ENCODE peak calls at places on chromosomes 5 and 9, in six cellular contexts. L is CD8-positive, alpha-beta T cell; Q is endothelial cell of umbilical vein; H is IMR-90; X is SJSA1; Y is body of pancreas. U is an unnamed sample.

GRCh38 chr5:98341038-98341710 is 432.3 kb upstream of the RGMB start:
- DNase-seq in L (no peak), Q (no peak), H (peak; percentile 99), X (no peak), Y (no peak), U (no peak)

GRCh38 chr5:39869396-39869795 is 444.6 kb upstream of the DAB2 start:
- DNase-seq in L (no peak), Q (no peak), H (no peak), X (no peak), Y (no peak), U (no peak)

GRCh38 chr9:79222483-79222882 is 349.3 kb upstream of the TLE4 start:
- DNase-seq in L (no peak), Q (no peak), H (no peak), X (no peak), Y (no peak), U (no peak)

GRCh38 chr9:89676281-89676680 is 71.5 kb downstream of the GADD45G start:
- DNase-seq in L (no peak), Q (no peak), H (no peak), X (no peak), Y (peak; percentile 99), U (no peak)

GRCh38 chr9:84304166-84304565 is 36.4 kb downstream of the SLC28A3 start:
- DNase-seq in L (no peak), Q (no peak), H (no peak), X (no peak), Y (no peak), U (no peak)

GRCh38 chr5:18141260-18141659 is 507.0 kb downstream of the TAF11L14 start:
- DNase-seq in L (no peak), Q (no peak), H (no peak), X (no peak), Y (no peak), U (no peak)

GRCh38 chr5:135477594-135477993 is 25.4 kb upstream of the TIFAB start:
- DNase-seq in L (no peak), Q (no peak), H (no peak), X (no peak), Y (no peak), U (no peak)

GRCh38 chr5:96408276-96408777 is 24.7 kb downstream of the PCSK1 start:
- DNase-seq in L (no peak), Q (peak; percentile 89), H (peak; percentile 25), X (no peak), Y (no peak), U (no peak)

GRCh38 chr5:33180900-33181299 is 259.9 kb upstream of the TARS1 start:
- DNase-seq in L (no peak), Q (peak; percentile 4), H (peak; percentile 70), X (no peak), Y (no peak), U (no peak)

GRCh38 chr9:75063556-75064305 is 24.2 kb downstream of the NMRK1 start:
- DNase-seq in L (no peak), Q (no peak), H (peak; percentile 63), X (no peak), Y (no peak), U (no peak)

GRCh38 chr5:18771097-18771610 is 1136.9 kb downstream of the TAF11L14 start:
- DNase-seq in L (no peak), Q (no peak), H (no peak), X (no peak), Y (no peak), U (no peak)

GRCh38 chr5:138569759-138570158 is 5.4 kb downstream of the HSPA9 start:
- DNase-seq in L (no peak), Q (no peak), H (peak; percentile 40), X (no peak), Y (no peak), U (no peak)

GRCh38 chr9:36572515-36573418 is at the start of gene MELK:
- DNase-seq in L (peak; percentile 82), Q (peak; percentile 82), H (peak; percentile 61), X (peak; percentile 75), Y (peak; percentile 69), U (peak; percentile 89)

GRCh38 chr5:127892467-127893207 is 189.4 kb downstream of the CCDC192 start:
- DNase-seq in L (no peak), Q (peak; percentile 68), H (peak; percentile 68), X (no peak), Y (no peak), U (no peak)

GRCh38 chr5:142821733-142822487 is 51.7 kb downstream of the ARHGAP26 start:
- DNase-seq in L (no peak), Q (peak; percentile 77), H (peak; percentile 93), X (peak; percentile 61), Y (no peak), U (no peak)

GRCh38 chr9:87818308-87818707 is 64.4 kb upstream of the SPATA31E1 start:
- DNase-seq in L (no peak), Q (no peak), H (no peak), X (no peak), Y (no peak), U (no peak)

GRCh38 chr9:87035868-87036267 is 88.6 kb upstream of the GAS1 start:
- DNase-seq in L (no peak), Q (no peak), H (no peak), X (no peak), Y (no peak), U (no peak)

DNA sequence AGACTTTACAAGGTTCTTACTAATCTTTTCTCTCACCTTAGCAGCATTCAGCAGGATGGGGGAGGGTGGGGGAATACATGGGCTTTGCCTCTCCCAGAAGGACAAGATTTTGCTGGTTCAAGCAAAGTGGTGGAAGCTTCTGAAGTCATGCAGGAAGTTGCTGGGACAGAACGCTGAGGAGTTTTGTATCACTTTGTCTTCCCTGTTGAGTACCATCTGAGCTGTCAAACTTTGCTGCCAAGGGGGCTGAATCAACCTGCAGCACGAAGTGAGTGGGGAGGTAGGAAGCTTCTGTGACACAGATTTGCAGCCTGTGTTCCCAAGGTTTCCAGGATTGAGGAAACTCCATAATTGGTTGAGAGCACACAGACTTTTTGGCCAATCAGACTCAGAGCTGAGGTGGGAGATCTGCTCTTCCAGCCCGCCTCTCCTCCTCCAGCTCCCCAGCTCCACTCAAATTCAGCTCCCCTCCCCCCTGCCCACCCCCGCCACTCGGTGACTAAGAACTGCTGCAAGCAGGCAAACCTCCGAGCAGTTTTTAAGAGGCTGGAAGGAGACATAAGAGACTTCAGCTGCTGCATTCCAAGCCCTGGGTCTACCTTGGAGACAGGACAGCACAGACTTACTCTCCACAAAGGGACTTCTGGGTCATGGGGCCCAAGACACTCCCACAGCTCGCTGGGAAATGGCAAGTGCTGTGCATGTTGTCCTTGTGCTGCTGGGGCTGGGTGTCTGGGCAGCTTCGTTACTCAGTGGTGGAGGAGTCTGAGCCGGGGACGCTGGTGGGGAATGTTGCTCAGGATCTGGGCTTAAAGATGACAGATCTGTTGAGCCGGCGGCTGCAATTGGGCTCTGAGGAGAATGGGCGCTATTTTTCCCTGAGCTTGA is at the start of gene PCDHGC5:
- DNase-seq in L (no peak), Q (no peak), H (peak; percentile 87), X (peak; percentile 47), Y (no peak), U (no peak)
- H3K27me3 ChIP-seq in L (peaks cover 27% of the 10 kb centered on the region), Q (peaks cover 11% of the 10 kb centered on the region), H (no peaks in the 10 kb centered on the region), X (no peaks in the 10 kb centered on the region), Y (no peaks in the 10 kb centered on the region), U (no peaks in the 10 kb centered on the region)

DNA sequence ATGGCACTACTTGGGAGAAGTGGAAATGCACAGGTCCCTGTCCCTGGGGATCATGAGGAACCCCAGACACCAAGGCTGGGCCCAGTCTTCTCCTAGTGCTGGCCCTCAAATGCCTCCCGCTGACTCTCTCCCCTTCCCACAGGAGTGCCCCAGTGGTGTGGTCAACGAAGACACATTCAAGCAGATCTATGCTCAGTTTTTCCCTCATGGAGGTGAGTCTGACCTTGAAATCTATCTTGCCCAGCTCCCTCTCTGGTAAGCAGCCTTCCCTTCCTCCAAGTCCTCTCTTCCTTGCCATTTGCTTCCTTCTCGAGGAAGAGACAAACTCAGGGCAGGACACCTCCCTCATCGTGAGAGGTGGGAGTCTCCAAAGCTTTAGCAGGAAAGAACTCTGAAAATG is 63.3 kb upstream of the GABRP start:
- DNase-seq in L (no peak), Q (no peak), H (no peak), X (peak; percentile 26), Y (no peak), U (no peak)
- H3K27me3 ChIP-seq in L (no peaks in the 10 kb centered on the region), Q (peaks cover 3% of the 10 kb centered on the region), H (peaks cover 6% of the 10 kb centered on the region), X (peaks cover 33% of the 10 kb centered on the region), Y (no peaks in the 10 kb centered on the region), U (no peaks in the 10 kb centered on the region)

GRCh38 chr9:974993-975739 is 1.3 kb upstream of the DMRT3 start:
- DNase-seq in L (no peak), Q (no peak), H (no peak), X (no peak), Y (no peak), U (no peak)
- H3K27me3 ChIP-seq in L (peaks cover 44% of the 10 kb centered on the region), Q (peaks cover 83% of the 10 kb centered on the region), H (peaks cover 89% of the 10 kb centered on the region), X (no peaks in the 10 kb centered on the region), Y (no peaks in the 10 kb centered on the region), U (peaks cover 4% of the 10 kb centered on the region)

DNA sequence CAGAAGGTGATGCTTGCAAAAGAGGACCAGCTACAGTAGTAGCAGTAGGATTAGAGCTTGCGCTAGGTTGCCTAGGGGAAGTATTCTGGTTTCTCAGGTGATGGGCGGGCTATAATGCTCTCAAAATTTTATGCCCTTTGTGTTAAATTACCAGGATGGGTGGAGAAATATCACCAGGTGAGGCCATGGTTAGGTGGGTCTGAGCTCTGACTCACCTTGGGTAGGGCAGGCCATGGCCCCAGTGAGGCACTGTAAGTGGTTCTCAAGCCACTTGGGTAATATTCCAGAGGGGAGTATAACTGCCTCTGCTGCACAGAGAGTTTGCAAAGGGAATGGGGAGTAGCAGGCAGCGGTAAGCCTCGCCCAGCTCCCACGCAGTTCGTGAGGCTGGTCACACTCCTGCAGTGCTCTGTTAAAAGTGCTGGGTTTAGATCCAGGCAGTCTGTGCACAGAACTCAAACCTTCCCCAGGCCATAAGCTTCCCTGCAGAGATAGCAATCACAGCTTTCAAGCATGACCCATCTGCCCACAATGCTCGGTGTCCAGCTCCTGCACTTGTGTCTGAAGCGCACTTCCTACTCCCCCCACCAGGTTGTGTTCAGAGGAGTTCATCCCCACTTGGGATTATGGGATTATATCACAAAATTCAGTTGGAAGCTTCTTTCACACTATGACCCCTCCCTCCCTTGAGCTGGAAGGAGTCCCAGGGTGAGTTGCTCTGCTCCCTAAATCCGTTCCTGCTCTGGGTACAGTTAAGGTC is 575.0 kb downstream of the CHSY3 start:
- DNase-seq in L (no peak), Q (no peak), H (no peak), X (no peak), Y (no peak), U (no peak)
- H3K27me3 ChIP-seq in L (no peaks in the 10 kb centered on the region), Q (no peaks in the 10 kb centered on the region), H (no peaks in the 10 kb centered on the region), X (no peaks in the 10 kb centered on the region), Y (no peaks in the 10 kb centered on the region), U (no peaks in the 10 kb centered on the region)

GRCh38 chr5:150573867-150574817 is 66.2 kb downstream of the NDST1 start:
- DNase-seq in L (no peak), Q (no peak), H (no peak), X (no peak), Y (no peak), U (no peak)

GRCh38 chr5:150574818-150575537 is 65.5 kb upstream of the SYNPO start:
- DNase-seq in L (no peak), Q (no peak), H (no peak), X (no peak), Y (no peak), U (no peak)

GRCh38 chr5:150577378-150577777 is 63.1 kb upstream of the SYNPO start:
- DNase-seq in L (no peak), Q (no peak), H (no peak), X (no peak), Y (no peak), U (no peak)

GRCh38 chr5:150575745-150576448 is 64.6 kb upstream of the SYNPO start:
- DNase-seq in L (no peak), Q (no peak), H (no peak), X (no peak), Y (no peak), U (no peak)

GRCh38 chr5:150576449-150576949 is 64.0 kb upstream of the SYNPO start:
- DNase-seq in L (no peak), Q (no peak), H (no peak), X (no peak), Y (no peak), U (no peak)
- H3K27me3 ChIP-seq in L (no peaks in the 10 kb centered on the region), Q (peaks cover 3% of the 10 kb centered on the region), H (peaks cover 12% of the 10 kb centered on the region), X (no peaks in the 10 kb centered on the region), Y (no peaks in the 10 kb centered on the region), U (no peaks in the 10 kb centered on the region)